ENCODE peak calls at places on chromosomes 12 and 14, in five cellular contexts. X is K562, Y is H1, P is GM12878, E is HepG2. A is an unnamed sample.

GRCh38 chr14:51116682-51117081 is 21.8 kb upstream of the TRIM9 start:
- DNase-seq in E (no peak), X (no peak), P (no peak), Y (no peak), A (no peak)

GRCh38 chr12:57268264-57268663 is 17.3 kb upstream of the STAC3 start:
- DNase-seq in E (no peak), Y (no peak), X (no peak), P (no peak), A (no peak)

GRCh38 chr14:61403411-61403810 is 82.0 kb downstream of the PRKCH start:
- DNase-seq in Y (no peak), X (no peak), E (no peak), P (peak; percentile 61), A (no peak)

GRCh38 chr14:86510503-86510902 is 980.6 kb downstream of the FLRT2 start:
- DNase-seq in E (no peak), X (no peak), Y (no peak), P (no peak), A (no peak)

GRCh38 chr14:75793806-75794205 is 132.8 kb downstream of the TTLL5 start:
- DNase-seq in P (no peak), Y (no peak), E (no peak), X (no peak), A (no peak)

GRCh38 chr12:57584690-57585089 is 6.3 kb upstream of the PIP4K2C start:
- DNase-seq in Y (no peak), E (no peak), P (no peak), X (no peak), A (no peak)

GRCh38 chr12:95838125-95838524 is 20.6 kb upstream of the SNRPF start:
- DNase-seq in X (no peak), P (no peak), Y (no peak), E (peak; percentile 49), A (no peak)

GRCh38 chr12:62724947-62725447 is 210.0 kb downstream of the PPM1H start:
- DNase-seq in X (peak; percentile 20), Y (peak; percentile 73), E (peak; percentile 6), P (no peak), A (peak; percentile 99)

GRCh38 chr12:30438526-30439120 is 257.0 kb downstream of the IPO8 start:
- DNase-seq in Y (no peak), P (no peak), X (no peak), E (no peak), A (no peak)

GRCh38 chr14:62126885-62127478 is 364.8 kb downstream of the SNAPC1 start:
- DNase-seq in E (peak; percentile 27), P (no peak), Y (no peak), X (peak; percentile 10), A (peak; percentile 40)

GRCh38 chr14:71286126-71286525 is 378.9 kb downstream of the PCNX1 start:
- DNase-seq in Y (no peak), X (no peak), P (no peak), E (no peak), A (no peak)

GRCh38 chr12:107951024-107951423 is 176.5 kb downstream of the ASCL4 start:
- DNase-seq in Y (no peak), X (no peak), P (no peak), E (no peak), A (no peak)

GRCh38 chr14:22871200-22871961 is at the start of gene LRP10:
- DNase-seq in E (peak; percentile 95), Y (no peak), P (peak; percentile 78), X (peak; percentile 91), A (peak; percentile 85)

GRCh38 chr14:22875003-22875747 is 3.6 kb downstream of the LRP10 start:
- DNase-seq in X (no peak), P (no peak), E (no peak), Y (no peak), A (no peak)

GRCh38 chr14:22870811-22871199 is 735 bp upstream of the LRP10 start:
- DNase-seq in Y (no peak), E (no peak), X (no peak), P (no peak), A (no peak)

GRCh38 chr14:22872833-22873520 is 1.4 kb downstream of the LRP10 start:
- DNase-seq in E (no peak), P (no peak), X (no peak), Y (no peak), A (no peak)

GRCh38 chr14:22871962-22872832 is 657 bp downstream of the LRP10 start:
- DNase-seq in Y (no peak), X (peak; percentile 79), P (no peak), E (peak; percentile 84), A (peak; percentile 64)
- TF ChIP-seq SRF in Y (peak; percentile 5), X (no peak), P (no peak), E (peak; percentile 63), A (no peak)

GRCh38 chr12:11861864-11862600 is 208.7 kb upstream of the BCL2L14 start:
- DNase-seq in P (no peak), E (no peak), Y (no peak), X (no peak), A (no peak)
- TF ChIP-seq SRF in P (no peak), E (no peak), Y (no peak), X (no peak), A (no peak)

GRCh38 chr12:22110176-22110575 is 64.2 kb downstream of the CMAS start:
- DNase-seq in X (no peak), E (no peak), Y (no peak), P (no peak), A (no peak)

GRCh38 chr12:22103418-22103817 is 57.4 kb downstream of the CMAS start:
- DNase-seq in E (no peak), X (no peak), P (no peak), Y (no peak), A (no peak)

GRCh38 chr12:22100952-22101748 is 55.1 kb downstream of the CMAS start:
- DNase-seq in X (no peak), P (peak; percentile 13), Y (no peak), E (peak; percentile 40), A (peak; percentile 18)

GRCh38 chr12:22101749-22102243 is 55.8 kb downstream of the CMAS start:
- DNase-seq in P (no peak), Y (no peak), E (no peak), X (no peak), A (no peak)

GRCh38 chr12:22105542-22105941 is 59.5 kb downstream of the CMAS start:
- DNase-seq in Y (no peak), E (no peak), P (no peak), X (no peak), A (no peak)
- TF ChIP-seq SRF in Y (no peak), E (no peak), P (no peak), X (no peak), A (no peak)

DNA sequence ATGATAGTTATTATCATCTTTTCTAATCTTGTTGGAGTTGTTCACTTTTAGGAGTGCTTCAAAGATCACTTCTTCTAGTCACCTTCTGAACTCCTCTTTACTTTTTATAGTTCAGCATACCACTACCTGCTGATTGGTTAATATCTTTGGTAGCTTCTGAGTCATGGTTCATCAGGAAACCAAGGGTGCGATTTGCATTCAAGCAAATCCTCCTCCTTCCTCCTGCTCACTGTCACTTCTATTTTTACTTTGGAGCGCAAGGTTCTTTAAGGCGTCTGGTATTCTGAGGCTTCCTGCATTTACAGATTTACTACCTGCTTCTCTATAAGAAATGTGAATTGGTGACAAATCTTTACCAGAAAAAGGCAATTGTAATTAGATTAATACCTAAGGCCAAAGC is 24.0 kb downstream of the SYT1 start:
- DNase-seq in Y (no peak), X (no peak), E (no peak), P (peak; percentile 34), A (peak; percentile 74)
- TF ChIP-seq SRF in Y (no peak), X (no peak), E (no peak), P (no peak), A (no peak)

DNA sequence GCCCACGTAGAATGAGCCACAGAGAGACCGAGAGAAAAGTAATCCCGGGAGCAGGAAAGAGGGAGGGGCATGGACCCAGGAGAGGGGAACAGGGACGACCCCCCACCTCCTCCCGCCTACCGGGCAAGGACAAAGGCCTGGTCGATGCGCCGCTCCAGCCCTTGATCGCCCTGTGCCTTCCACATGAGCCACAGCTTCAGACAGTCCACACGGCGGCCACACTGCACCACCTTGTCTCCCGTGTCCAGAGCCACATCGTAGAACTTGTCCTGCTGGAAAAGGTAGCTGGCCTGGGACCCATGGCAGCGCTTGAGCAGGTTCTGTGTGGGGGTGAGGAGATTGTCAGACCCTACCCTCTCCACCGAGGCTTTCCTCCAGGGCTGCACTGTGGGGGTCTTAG is 20.5 kb upstream of the ZNF740 start:
- DNase-seq in X (no peak), Y (no peak), E (no peak), P (no peak), A (no peak)
- TF ChIP-seq SRF in X (no peak), Y (no peak), E (no peak), P (no peak), A (no peak)

DNA sequence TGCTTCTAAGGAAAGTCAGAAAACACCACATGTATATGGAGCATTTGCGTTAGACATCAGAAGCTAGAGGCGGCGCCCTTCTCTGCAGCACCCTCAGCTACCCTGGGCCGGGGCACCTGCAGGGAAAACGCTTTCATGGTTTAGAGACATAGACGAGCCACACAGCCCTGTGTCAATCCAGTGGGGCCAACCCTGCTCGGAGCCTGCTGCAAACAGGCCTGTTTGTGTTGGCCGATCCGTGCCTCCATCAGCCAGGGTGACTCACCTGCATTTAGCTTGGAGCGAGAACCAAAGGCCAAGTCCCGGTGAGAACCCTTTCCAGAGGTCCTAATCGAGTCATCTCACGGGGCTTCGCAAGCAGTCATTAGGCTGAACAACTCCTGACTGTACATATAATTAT is 19.5 kb upstream of the FZD10 start:
- DNase-seq in E (no peak), X (no peak), Y (no peak), P (no peak), A (no peak)
- TF ChIP-seq SRF in E (no peak), X (no peak), Y (no peak), P (no peak), A (no peak)

DNA sequence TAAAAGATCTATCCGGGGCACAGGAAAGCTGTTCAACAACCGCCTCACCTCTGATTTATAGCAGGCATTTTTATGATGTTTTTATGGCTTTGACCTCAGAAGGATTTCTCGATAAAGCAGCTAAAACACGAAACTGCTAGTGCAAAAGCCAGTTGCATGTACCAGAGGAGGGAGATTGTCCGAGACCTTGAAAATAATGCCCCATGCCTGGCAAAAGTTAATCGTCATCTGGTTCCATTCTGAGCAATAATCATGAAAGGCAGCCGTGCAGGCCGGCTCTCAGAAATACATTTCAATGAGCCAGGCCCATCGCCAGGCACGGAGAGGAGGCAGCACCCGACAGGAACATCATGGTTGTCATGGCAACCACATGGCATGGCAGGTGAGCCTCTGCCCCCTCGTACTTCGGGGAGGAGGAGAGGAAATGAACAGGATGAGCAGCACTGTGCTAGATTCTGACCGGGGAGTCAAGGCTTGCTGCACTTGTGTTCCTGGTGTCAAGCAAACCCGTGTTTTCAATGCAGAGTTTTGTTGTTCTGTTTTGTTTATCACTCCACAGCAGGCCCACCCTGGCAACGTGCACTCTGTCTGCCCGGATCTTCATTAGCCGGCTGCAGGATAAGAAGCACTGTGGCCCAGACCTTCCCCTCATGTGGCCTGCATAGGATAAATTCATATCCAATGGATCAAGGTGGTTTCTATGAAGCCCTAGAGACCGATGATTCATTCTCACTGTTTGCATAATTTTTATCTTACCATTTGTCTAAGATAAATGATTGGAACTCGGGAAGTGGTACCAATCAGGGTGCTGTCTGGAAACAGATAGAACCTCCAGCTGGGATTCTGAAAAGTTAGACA is 160.2 kb downstream of the RIMBP2 start:
- DNase-seq in X (no peak), P (no peak), E (no peak), Y (no peak), A (no peak)
- TF ChIP-seq SRF in X (no peak), P (no peak), E (no peak), Y (no peak), A (no peak)